ENCODE peak calls at places on chromosomes 7 and 10, in eight cellular contexts. B, J, Z, V, A, F, H and N are unnamed samples.

GRCh38 chr10:125584954-125585353 is 98.0 kb downstream of the TEX36 start:
- DNase-seq in F (no peak), H (no peak), V (no peak), J (no peak), B (no peak), Z (no peak), A (no peak), N (peak)

GRCh38 chr7:157309990-157310668 is 26.7 kb upstream of the DNAJB6 start:
- DNase-seq in V (no peak), B (no peak), Z (no peak), F (no peak), A (no peak), J (no peak), H (no peak), N (no peak)

GRCh38 chr10:12165992-12166775 is 29.5 kb downstream of the NUDT5 start:
- DNase-seq in B (no peak), J (no peak), V (no peak), H (no peak), F (no peak), A (no peak), Z (no peak), N (no peak)

GRCh38 chr7:159068893-159069448 is 75.7 kb downstream of the VIPR2 start:
- DNase-seq in J (no peak), B (no peak), Z (no peak), A (no peak), H (no peak), F (no peak), V (no peak), N (no peak)

GRCh38 chr7:155753446-155753965 is 58.8 kb downstream of the SHH start:
- DNase-seq in Z (no peak), F (no peak), A (no peak), H (no peak), B (no peak), V (no peak), J (no peak), N (no peak)

GRCh38 chr10:125515571-125515970 is 167.4 kb downstream of the TEX36 start:
- DNase-seq in B (no peak), J (no peak), A (no peak), F (no peak), H (no peak), V (no peak), Z (no peak), N (no peak)

GRCh38 chr7:121430558-121430957 is 34.5 kb upstream of the FAM3C start:
- DNase-seq in V (no peak), B (no peak), F (no peak), A (no peak), Z (no peak), H (no peak), J (no peak), N (no peak)

GRCh38 chr10:131574707-131575430 is 263.3 kb upstream of the TCERG1L start:
- DNase-seq in V (no peak), B (no peak), Z (no peak), F (no peak), A (no peak), H (no peak), J (no peak), N (no peak)

GRCh38 chr7:64863021-64863420 is 40.1 kb upstream of the ZNF273 start:
- DNase-seq in A (peak), B (no peak), Z (no peak), J (no peak), V (no peak), F (no peak), H (no peak), N (no peak)